ENCODE peak calls at places on chromosomes 11 and 22, in four cellular contexts. One of them, this sample, is unnamed. For H3K4me1 and H3K36me3, the result is how much of the 10 kb centered on the place peaks cover.

GRCh38 chr11:11045156-11045670 is 187.4 kb upstream of the ZBED5 start:
- DNase-seq in cardiac muscle cell: no peak
- DNase-seq in keratinocyte: no peak
- DNase-seq in tibial nerve: no peak
- DNase-seq in this sample: no peak

GRCh38 chr11:130580372-130580771 is 131.9 kb downstream of the ADAMTS15 start:
- DNase-seq in cardiac muscle cell: peak
- DNase-seq in tibial nerve: no peak
- DNase-seq in keratinocyte: peak
- DNase-seq in this sample: no peak

GRCh38 chr11:65366340-65366773 is 11.8 kb downstream of the TIGD3 start:
- DNase-seq in keratinocyte: no peak
- DNase-seq in cardiac muscle cell: peak
- DNase-seq in tibial nerve: no peak
- DNase-seq in this sample: no peak

GRCh38 chr11:33658195-33658900 is 42.3 kb downstream of the C11orf91 start:
- DNase-seq in keratinocyte: no peak
- DNase-seq in cardiac muscle cell: no peak
- DNase-seq in tibial nerve: no peak
- DNase-seq in this sample: no peak

GRCh38 chr11:133522344-133522743 is 10.0 kb downstream of the OPCML start:
- DNase-seq in cardiac muscle cell: no peak
- DNase-seq in keratinocyte: no peak
- DNase-seq in tibial nerve: no peak
- DNase-seq in this sample: no peak

GRCh38 chr22:48331266-48331665 is 1496.4 kb downstream of the BRD1 start:
- DNase-seq in tibial nerve: no peak
- DNase-seq in keratinocyte: no peak
- DNase-seq in cardiac muscle cell: no peak
- DNase-seq in this sample: no peak

GRCh38 chr22:45142376-45142775 is 21.3 kb upstream of the NUP50 start:
- DNase-seq in tibial nerve: no peak
- DNase-seq in keratinocyte: no peak
- DNase-seq in cardiac muscle cell: no peak
- DNase-seq in this sample: no peak

GRCh38 chr22:47290706-47291430 is 528.4 kb downstream of the TBC1D22A start:
- DNase-seq in tibial nerve: no peak
- DNase-seq in keratinocyte: no peak
- DNase-seq in cardiac muscle cell: no peak
- DNase-seq in this sample: peak

GRCh38 chr11:82944198-82944597 is 42.7 kb downstream of the DDIAS start:
- DNase-seq in tibial nerve: no peak
- DNase-seq in keratinocyte: no peak
- DNase-seq in cardiac muscle cell: no peak
- DNase-seq in this sample: no peak

GRCh38 chr22:20114506-20115475 is 1.1 kb upstream of the RANBP1 start:
- DNase-seq in keratinocyte: no peak
- DNase-seq in tibial nerve: no peak
- DNase-seq in cardiac muscle cell: no peak
- DNase-seq in this sample: no peak

GRCh38 chr11:86773878-86774277 is 26.5 kb upstream of the PRSS23 start:
- DNase-seq in keratinocyte: no peak
- DNase-seq in tibial nerve: no peak
- DNase-seq in cardiac muscle cell: no peak
- DNase-seq in this sample: no peak

GRCh38 chr22:39173050-39173706 is 20.7 kb upstream of the CBX7 start:
- DNase-seq in tibial nerve: no peak
- DNase-seq in cardiac muscle cell: no peak
- DNase-seq in keratinocyte: no peak
- DNase-seq in this sample: no peak

GRCh38 chr22:39176067-39176621 is 23.7 kb upstream of the CBX7 start:
- DNase-seq in cardiac muscle cell: peak
- DNase-seq in keratinocyte: no peak
- DNase-seq in tibial nerve: peak
- DNase-seq in this sample: no peak

GRCh38 chr22:39173787-39174497 is 21.5 kb upstream of the CBX7 start:
- DNase-seq in keratinocyte: no peak
- DNase-seq in cardiac muscle cell: peak
- DNase-seq in tibial nerve: no peak
- DNase-seq in this sample: no peak

GRCh38 chr22:39175127-39176066 is 22.9 kb upstream of the CBX7 start:
- DNase-seq in tibial nerve: no peak
- DNase-seq in cardiac muscle cell: peak
- DNase-seq in keratinocyte: no peak
- DNase-seq in this sample: no peak

DNA sequence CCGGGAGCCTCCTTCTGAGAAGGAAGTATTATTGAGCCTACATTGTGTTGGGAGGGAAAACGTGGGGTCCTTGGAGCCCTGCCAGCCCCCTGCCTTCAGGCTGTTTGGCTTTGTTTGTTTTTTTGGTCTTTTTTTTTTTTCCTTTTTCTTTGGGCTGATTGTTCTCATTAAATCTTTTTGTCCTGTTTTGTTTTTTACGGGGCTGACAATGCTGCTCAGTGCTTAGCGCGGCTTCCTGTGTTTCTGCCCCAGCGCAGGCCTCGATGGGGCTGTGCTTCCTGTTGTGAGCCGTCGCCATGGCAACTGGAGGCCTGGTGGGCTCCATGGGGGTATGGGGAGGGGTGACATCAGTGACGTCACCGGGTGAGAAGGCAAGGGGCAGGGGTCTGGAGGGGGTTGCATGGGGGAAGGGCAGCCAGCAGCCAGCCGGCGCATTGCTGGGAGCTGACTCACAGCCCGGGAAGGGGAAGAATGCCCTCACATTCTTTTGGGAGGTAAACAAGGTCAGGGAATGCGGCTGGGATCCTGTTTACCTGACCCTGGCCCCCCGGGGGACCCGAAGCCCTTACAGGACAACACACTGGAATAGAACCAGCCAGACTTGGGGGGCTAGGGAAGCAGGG is 22.1 kb upstream of the CBX7 start:
- DNase-seq in cardiac muscle cell: peak
- DNase-seq in keratinocyte: peak
- DNase-seq in tibial nerve: peak
- DNase-seq in this sample: peak
- H3K4me1 ChIP-seq in cardiac muscle cell: under half
- H3K4me1 ChIP-seq in keratinocyte: under half
- H3K4me1 ChIP-seq in tibial nerve: half or more
- H3K4me1 ChIP-seq in this sample: under half

GRCh38 chr22:28802595-28803087 is 2.3 kb upstream of the XBP1 start:
- DNase-seq in keratinocyte: no peak
- DNase-seq in tibial nerve: no peak
- DNase-seq in cardiac muscle cell: no peak
- DNase-seq in this sample: no peak
- H3K4me3 ChIP-seq in keratinocyte: no peak
- H3K4me3 ChIP-seq in tibial nerve: peak
- H3K4me3 ChIP-seq in cardiac muscle cell: no peak
- H3K4me3 ChIP-seq in this sample: no peak

GRCh38 chr11:74033046-74033445 is 24.2 kb upstream of the UCP3 start:
- DNase-seq in tibial nerve: no peak
- DNase-seq in cardiac muscle cell: no peak
- DNase-seq in keratinocyte: no peak
- DNase-seq in this sample: no peak

GRCh38 chr11:74035264-74035663 is 26.4 kb upstream of the UCP3 start:
- DNase-seq in keratinocyte: no peak
- DNase-seq in cardiac muscle cell: no peak
- DNase-seq in tibial nerve: no peak
- DNase-seq in this sample: no peak

GRCh38 chr11:74031310-74031676 is 22.4 kb upstream of the UCP3 start:
- DNase-seq in tibial nerve: no peak
- DNase-seq in keratinocyte: no peak
- DNase-seq in cardiac muscle cell: no peak
- DNase-seq in this sample: no peak

GRCh38 chr11:74025467-74026166 is 16.7 kb upstream of the UCP3 start:
- DNase-seq in keratinocyte: peak
- DNase-seq in tibial nerve: no peak
- DNase-seq in cardiac muscle cell: no peak
- DNase-seq in this sample: no peak

GRCh38 chr11:74030668-74031309 is 21.9 kb upstream of the UCP3 start:
- DNase-seq in keratinocyte: no peak
- DNase-seq in tibial nerve: no peak
- DNase-seq in cardiac muscle cell: no peak
- DNase-seq in this sample: no peak
- H3K36me3 ChIP-seq in keratinocyte: under half
- H3K36me3 ChIP-seq in tibial nerve: under half
- H3K36me3 ChIP-seq in cardiac muscle cell: under half
- H3K36me3 ChIP-seq in this sample: under half

GRCh38 chr11:122179966-122180365 is 64.0 kb upstream of the BLID start:
- DNase-seq in keratinocyte: no peak
- DNase-seq in tibial nerve: no peak
- DNase-seq in cardiac muscle cell: no peak
- DNase-seq in this sample: no peak
- H3K4me1 ChIP-seq in keratinocyte: half or more
- H3K4me1 ChIP-seq in tibial nerve: half or more
- H3K4me1 ChIP-seq in cardiac muscle cell: under half
- H3K4me1 ChIP-seq in this sample: under half

DNA sequence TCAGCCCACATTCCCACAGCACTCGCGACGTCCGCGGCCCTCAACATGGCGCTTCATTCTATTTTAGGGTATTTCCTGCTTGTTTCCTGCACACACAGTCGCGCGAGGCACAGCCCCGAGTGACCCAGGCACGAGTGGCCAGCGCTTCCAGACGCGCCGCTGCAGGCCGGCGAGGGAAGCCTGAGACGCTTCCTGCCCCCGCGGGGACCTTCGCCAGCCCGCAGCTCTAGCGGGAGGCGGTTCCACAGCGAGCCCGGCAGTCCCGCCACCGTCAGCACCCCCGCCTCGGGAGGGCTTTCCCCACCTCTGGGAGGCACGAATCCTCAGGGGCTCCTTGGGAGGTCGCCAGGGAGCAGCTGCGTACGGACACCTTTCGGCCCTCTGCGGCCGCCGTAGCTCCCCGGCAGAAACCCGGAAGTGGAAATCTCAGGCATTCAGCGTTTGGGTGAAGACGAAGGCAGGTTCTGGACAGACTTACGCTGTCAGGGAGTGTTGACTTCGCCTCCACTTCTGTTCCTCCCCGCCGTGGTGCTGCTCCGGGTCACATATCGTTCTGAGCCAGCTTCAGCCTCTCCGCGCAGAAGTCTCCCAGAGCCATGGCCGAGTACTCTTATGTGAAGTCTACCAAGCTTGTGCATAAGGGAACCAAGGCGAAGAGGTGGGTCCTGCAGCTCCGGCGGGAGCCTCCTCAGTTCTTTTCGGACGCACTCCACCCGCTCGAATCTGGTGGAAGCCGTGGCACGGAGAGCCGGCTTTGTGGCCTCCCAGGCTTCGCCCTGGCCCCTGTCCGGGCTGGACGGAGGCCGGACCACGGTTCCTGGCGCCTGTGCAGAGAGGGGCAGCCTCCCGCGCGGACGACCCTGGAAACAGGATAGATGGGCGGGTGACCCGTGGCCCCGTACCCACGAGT is 2925.9 kb upstream of the OR11H1 start:
- DNase-seq in tibial nerve: no peak
- DNase-seq in keratinocyte: no peak
- DNase-seq in cardiac muscle cell: no peak
- DNase-seq in this sample: peak
- H3K4me3 ChIP-seq in tibial nerve: no peak
- H3K4me3 ChIP-seq in keratinocyte: no peak
- H3K4me3 ChIP-seq in cardiac muscle cell: no peak
- H3K4me3 ChIP-seq in this sample: no peak

GRCh38 chr22:21593406-21594232 is 26.1 kb downstream of the UBE2L3 start:
- DNase-seq in tibial nerve: no peak
- DNase-seq in keratinocyte: no peak
- DNase-seq in cardiac muscle cell: no peak
- DNase-seq in this sample: no peak
- H3K36me3 ChIP-seq in tibial nerve: under half
- H3K36me3 ChIP-seq in keratinocyte: under half
- H3K36me3 ChIP-seq in cardiac muscle cell: under half
- H3K36me3 ChIP-seq in this sample: under half

GRCh38 chr11:119376197-119376847 is 5.2 kb downstream of the USP2 start:
- DNase-seq in cardiac muscle cell: no peak
- DNase-seq in keratinocyte: peak
- DNase-seq in tibial nerve: no peak
- DNase-seq in this sample: no peak

GRCh38 chr11:119377112-119377901 is 4.2 kb downstream of the USP2 start:
- DNase-seq in tibial nerve: no peak
- DNase-seq in keratinocyte: no peak
- DNase-seq in cardiac muscle cell: no peak
- DNase-seq in this sample: no peak

GRCh38 chr11:119378851-119379465 is 2.5 kb downstream of the USP2 start:
- DNase-seq in tibial nerve: no peak
- DNase-seq in keratinocyte: no peak
- DNase-seq in cardiac muscle cell: no peak
- DNase-seq in this sample: peak

GRCh38 chr11:119380160-119380815 is 1.2 kb downstream of the USP2 start:
- DNase-seq in tibial nerve: no peak
- DNase-seq in cardiac muscle cell: no peak
- DNase-seq in keratinocyte: no peak
- DNase-seq in this sample: peak

DNA sequence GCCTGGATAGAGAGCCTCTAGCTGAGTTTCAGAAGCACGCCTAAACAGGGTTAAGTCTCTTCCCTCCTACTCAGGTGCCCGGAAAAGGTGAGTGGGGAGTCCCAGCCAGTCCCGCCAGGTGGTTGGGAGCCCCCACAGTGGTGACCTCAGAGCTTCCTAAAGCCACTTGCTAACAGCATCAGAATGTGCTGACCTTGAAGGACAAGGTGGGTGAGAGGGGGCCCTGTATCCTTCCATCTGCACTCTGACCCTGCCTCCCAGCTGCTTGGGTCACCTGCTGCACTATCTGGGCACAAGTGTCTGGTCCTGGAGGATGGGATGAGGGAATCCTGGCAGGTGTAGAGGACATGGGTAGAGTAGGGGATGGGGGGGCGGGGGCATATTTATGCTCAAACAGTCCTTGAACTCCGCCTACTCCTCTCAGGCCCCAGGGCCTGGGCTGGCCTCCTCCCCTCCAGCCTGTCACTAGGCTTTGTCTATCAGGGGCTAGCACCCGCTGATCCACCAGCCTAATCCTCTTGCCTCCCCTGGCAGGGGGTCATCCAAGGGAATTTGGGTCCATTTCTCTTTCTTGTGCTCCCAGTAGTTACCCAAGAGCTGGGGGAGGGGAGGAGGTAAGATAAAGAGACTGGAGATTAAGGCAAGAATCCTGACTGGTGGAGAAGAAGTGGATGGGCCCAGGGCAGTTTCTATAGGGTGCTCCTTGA is 3.4 kb downstream of the USP2 start:
- DNase-seq in tibial nerve: no peak
- DNase-seq in keratinocyte: no peak
- DNase-seq in cardiac muscle cell: no peak
- DNase-seq in this sample: no peak
- H3K4me1 ChIP-seq in tibial nerve: half or more
- H3K4me1 ChIP-seq in keratinocyte: under half
- H3K4me1 ChIP-seq in cardiac muscle cell: half or more
- H3K4me1 ChIP-seq in this sample: under half

This sample was measured in ascending aorta.